ENCODE peak calls at places on chromosomes 13 and 19, in seven cellular contexts. F, Z, V, H, X, Q and S are unnamed samples. For H3K4me1, the result is how much of the 10 kb centered on the place peaks cover.

GRCh38 chr13:91242652-91243051 is 104.8 kb upstream of the MIR17HG start:
- DNase-seq in F (no peak), Z (no peak), V (no peak), H (no peak), X (no peak), Q (no peak), S (no peak)

GRCh38 chr19:10784257-10784656 is 51.8 kb downstream of the TMED1 start:
- DNase-seq in F (no peak), Z (peak), V (no peak), H (no peak), X (no peak), Q (peak), S (no peak)

GRCh38 chr19:30670011-30670329 is 297.8 kb downstream of the ZNF536 start:
- DNase-seq in F (no peak), Z (no peak), V (no peak), H (no peak), X (no peak), Q (no peak), S (no peak)

GRCh38 chr13:66265446-66265845 is 964.7 kb downstream of the PCDH9 start:
- DNase-seq in F (no peak), Z (no peak), V (no peak), H (no peak), X (no peak), Q (no peak), S (no peak)

GRCh38 chr19:43699506-43700367 is 16.1 kb upstream of the IRGC start:
- DNase-seq in F (no peak), Z (no peak), V (no peak), H (no peak), X (no peak), Q (peak), S (no peak)

GRCh38 chr13:44013666-44014291 is 134.1 kb downstream of the LACC1 start:
- DNase-seq in F (no peak), Z (no peak), V (no peak), H (peak), X (no peak), Q (no peak), S (no peak)

GRCh38 chr13:67238277-67238859 is 8.2 kb upstream of the PCDH9 start:
- DNase-seq in F (no peak), Z (no peak), V (no peak), H (peak), X (peak), Q (no peak), S (no peak)

GRCh38 chr19:5880604-5881078 is 10.3 kb upstream of the FUT5 start:
- DNase-seq in F (no peak), Z (peak), V (no peak), H (peak), X (no peak), Q (no peak), S (no peak)

GRCh38 chr13:91346848-91347211 is 657 bp upstream of the MIR17HG start:
- DNase-seq in F (peak), Z (no peak), V (peak), H (peak), X (no peak), Q (no peak), S (no peak)

GRCh38 chr13:95155093-95155492 is 146.2 kb downstream of the ABCC4 start:
- DNase-seq in F (no peak), Z (no peak), V (no peak), H (no peak), X (no peak), Q (no peak), S (no peak)

GRCh38 chr13:77800219-77800618 is 102.7 kb downstream of the SLAIN1 start:
- DNase-seq in F (no peak), Z (no peak), V (no peak), H (no peak), X (no peak), Q (no peak), S (no peak)

GRCh38 chr13:23378009-23378632 is 55.4 kb downstream of the SACS start:
- DNase-seq in F (no peak), Z (no peak), V (no peak), H (peak), X (no peak), Q (peak), S (no peak)

GRCh38 chr19:46958542-46958941 is 61.1 kb upstream of the NPAS1 start:
- DNase-seq in F (no peak), Z (no peak), V (no peak), H (no peak), X (no peak), Q (no peak), S (no peak)

GRCh38 chr19:33887891-33888290 is 91.2 kb downstream of the KCTD15 start:
- DNase-seq in F (no peak), Z (no peak), V (no peak), H (no peak), X (no peak), Q (no peak), S (peak)

GRCh38 chr19:2270572-2271515 is 11.1 kb downstream of the PEAK3 start:
- DNase-seq in F (peak), Z (peak), V (peak), H (peak), X (no peak), Q (peak), S (peak)

GRCh38 chr13:18956473-18957078 is 225.0 kb downstream of the TUBA3C start:
- DNase-seq in F (no peak), Z (no peak), V (no peak), H (no peak), X (no peak), Q (no peak), S (no peak)

GRCh38 chr13:50006426-50007135 is 8.7 kb upstream of the KCNRG start:
- DNase-seq in F (no peak), Z (no peak), V (no peak), H (no peak), X (no peak), Q (no peak), S (no peak)

GRCh38 chr19:55600336-55601028 is 394 bp downstream of the ZNF524 start:
- DNase-seq in F (no peak), Z (peak), V (no peak), H (peak), X (no peak), Q (no peak), S (no peak)

GRCh38 chr19:14558370-14559066 is 13.3 kb downstream of the NDUFB7 start:
- DNase-seq in F (no peak), Z (no peak), V (no peak), H (no peak), X (no peak), Q (no peak), S (no peak)

GRCh38 chr19:40530091-40530901 is 46.4 kb upstream of the SHKBP1 start:
- DNase-seq in F (no peak), Z (no peak), V (peak), H (no peak), X (no peak), Q (no peak), S (peak)

GRCh38 chr13:27942972-27943371 is 23.2 kb downstream of the PDX1 start:
- DNase-seq in F (no peak), Z (no peak), V (no peak), H (no peak), X (no peak), Q (no peak), S (no peak)

GRCh38 chr13:26616126-26616525 is 58.6 kb downstream of the WASF3 start:
- DNase-seq in F (no peak), Z (no peak), V (no peak), H (peak), X (no peak), Q (no peak), S (no peak)

GRCh38 chr19:9934132-9934950 is 2.0 kb downstream of the OLFM2 start:
- DNase-seq in F (peak), Z (peak), V (peak), H (peak), X (peak), Q (peak), S (peak)

GRCh38 chr19:12785431-12786011 is 5.8 kb upstream of the JUNB start:
- DNase-seq in F (no peak), Z (peak), V (no peak), H (no peak), X (no peak), Q (peak), S (no peak)

GRCh38 chr19:45607071-45608029 is 5.3 kb upstream of the GPR4 start:
- DNase-seq in F (peak), Z (peak), V (peak), H (peak), X (no peak), Q (peak), S (peak)

DNA sequence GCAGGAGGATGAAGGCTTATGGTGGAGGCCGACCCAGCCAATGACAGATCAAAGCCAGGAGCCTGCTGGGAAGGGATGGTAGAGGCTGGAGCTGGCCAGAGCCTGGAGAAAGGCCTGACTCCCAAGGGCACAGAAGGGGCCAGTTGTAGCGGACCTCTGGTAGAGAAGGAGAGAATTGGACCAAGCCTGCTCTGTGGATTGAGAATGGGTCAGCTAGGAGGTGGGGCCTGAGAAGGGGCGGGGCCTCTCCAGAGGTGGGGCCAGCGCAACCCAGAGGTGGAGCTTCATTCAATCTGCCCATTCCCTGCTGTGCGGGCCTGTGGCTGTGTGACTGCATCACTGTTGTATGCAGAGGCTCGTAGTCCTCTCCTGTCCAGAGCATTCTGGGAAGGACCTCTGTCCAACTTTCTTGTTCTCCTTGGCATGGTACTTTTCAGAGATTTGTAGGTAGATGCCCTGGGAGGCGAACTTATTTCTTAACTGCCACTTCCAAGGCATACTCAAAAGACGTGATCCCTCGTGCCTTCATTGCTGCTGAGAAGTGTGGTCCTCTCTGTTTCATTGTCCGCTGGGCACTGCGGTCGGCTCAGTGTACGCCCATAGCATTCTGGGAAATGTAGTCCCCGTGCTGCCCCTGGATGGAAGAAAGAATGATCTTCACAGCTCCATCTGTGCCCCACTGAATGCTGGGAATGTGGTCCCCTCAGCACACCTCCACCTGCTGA is 6.7 kb downstream of the GRIN2D start:
- DNase-seq in F (peak), Z (no peak), V (peak), H (peak), X (peak), Q (peak), S (no peak)
- H3K27ac ChIP-seq in F (no peak), Z (no peak), V (no peak), H (no peak), X (peak), Q (no peak), S (no peak)

GRCh38 chr19:1037553-1038115 is 2.3 kb upstream of the ABCA7 start:
- DNase-seq in F (no peak), Z (no peak), V (no peak), H (no peak), X (no peak), Q (no peak), S (no peak)
- H3K4me1 ChIP-seq in F (under half), Z (under half), V (half or more), H (under half), X (under half), Q (under half), S (under half)

DNA sequence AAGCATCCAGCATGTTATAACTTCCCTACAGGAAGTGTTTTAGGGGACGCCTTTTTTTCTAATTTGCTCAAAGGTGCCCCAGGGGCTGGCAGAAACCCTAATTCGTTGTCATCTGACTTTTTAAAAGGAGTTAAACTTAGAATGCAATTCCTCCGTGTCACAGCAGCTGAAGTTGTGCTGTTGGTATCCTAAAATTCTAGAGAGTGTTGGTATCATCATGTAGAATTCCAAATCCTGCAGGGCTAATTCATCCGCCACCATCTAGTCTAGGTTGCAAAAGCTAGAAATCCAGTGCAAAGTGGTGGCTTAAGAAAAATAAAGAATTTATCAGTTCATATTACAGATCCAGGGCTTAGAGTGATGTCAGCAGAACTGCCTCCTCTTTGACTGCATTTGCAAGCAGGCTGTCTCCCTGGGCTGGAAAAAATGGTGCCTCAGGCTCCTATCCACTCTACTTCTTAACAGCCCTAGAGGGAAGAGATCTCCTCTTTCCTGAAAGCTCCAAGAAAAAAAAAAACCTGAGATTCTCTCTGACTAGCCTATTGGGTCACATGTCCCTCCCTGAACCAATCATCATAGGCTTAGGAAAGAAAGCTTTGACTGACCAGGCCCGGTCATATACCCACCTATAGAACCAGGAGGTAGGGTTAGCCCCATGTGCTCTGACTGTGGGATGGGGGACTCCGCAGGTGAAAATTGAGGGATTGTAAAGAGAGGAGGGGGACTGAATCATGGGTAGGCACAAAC is 73.0 kb downstream of the MAP4K1 start:
- DNase-seq in F (no peak), Z (no peak), V (no peak), H (no peak), X (peak), Q (no peak), S (no peak)
- H3K4me3 ChIP-seq in F (peak), Z (peak), V (peak), H (peak), X (no peak), Q (no peak), S (no peak)

DNA sequence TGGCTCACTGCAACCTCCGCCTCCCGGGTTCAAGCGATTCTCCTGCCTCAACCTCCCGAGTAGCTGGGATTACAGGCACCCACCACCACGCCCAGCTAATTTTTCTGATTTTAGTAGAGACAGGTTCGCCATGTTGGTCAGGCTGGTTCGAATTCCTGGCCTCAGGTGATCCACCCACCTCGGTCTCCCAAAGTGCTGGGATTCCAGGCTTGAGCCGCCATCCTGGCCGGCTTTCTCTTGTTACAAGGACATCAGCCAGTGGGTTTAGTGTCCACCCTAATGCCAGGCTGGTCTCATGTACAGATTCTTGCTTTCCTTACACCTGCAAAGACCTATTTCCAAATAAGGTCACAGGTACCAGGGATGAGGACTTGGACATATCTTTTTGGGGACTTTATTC is 6.8 kb downstream of the PIK3R2 start:
- DNase-seq in F (no peak), Z (no peak), V (no peak), H (no peak), X (no peak), Q (no peak), S (no peak)
- H3K27ac ChIP-seq in F (no peak), Z (no peak), V (no peak), H (no peak), X (peak), Q (no peak), S (no peak)